ENCODE peak calls at places on chromosome 5, in four cellular contexts. Q is K562, C is HepG2, I is GM12878. D is an unnamed sample.

GRCh38 chr5:114458726-114459125 is 96.9 kb downstream of the KCNN2 start:
- DNase-seq in Q (no peak), C (no peak), I (no peak), D (no peak)

GRCh38 chr5:127369772-127370171 is 79.2 kb downstream of the MEGF10 start:
- DNase-seq in Q (no peak), C (no peak), I (no peak), D (no peak)

GRCh38 chr5:76781775-76782174 is 37.1 kb upstream of the F2RL1 start:
- DNase-seq in Q (no peak), C (no peak), I (no peak), D (no peak)

GRCh38 chr5:78691073-78691960 is 42.7 kb upstream of the LHFPL2 start:
- DNase-seq in Q (no peak), C (no peak), I (no peak), D (no peak)

GRCh38 chr5:141870871-141871270 is 7.3 kb downstream of the PCDH1 start:
- DNase-seq in Q (no peak), C (no peak), I (no peak), D (no peak)

GRCh38 chr5:147576646-147577535 is 67.0 kb upstream of the DPYSL3 start:
- DNase-seq in Q (peak), C (no peak), I (no peak), D (peak)

GRCh38 chr5:180333661-180334060 is 19.5 kb downstream of the GFPT2 start:
- DNase-seq in Q (no peak), C (no peak), I (no peak), D (no peak)

GRCh38 chr5:176407456-176408244 is 8.7 kb downstream of the CLTB start:
- DNase-seq in Q (no peak), C (no peak), I (no peak), D (no peak)

GRCh38 chr5:40227366-40227765 is 452.3 kb upstream of the PTGER4 start:
- DNase-seq in Q (no peak), C (no peak), I (no peak), D (no peak)

GRCh38 chr5:180315762-180316212 is 23.9 kb upstream of the MAPK9 start:
- DNase-seq in Q (peak), C (peak), I (no peak), D (peak)

GRCh38 chr5:109558952-109559351 is 130.8 kb upstream of the MAN2A1 start:
- DNase-seq in Q (no peak), C (no peak), I (no peak), D (no peak)

GRCh38 chr5:63055421-63055820 is 476.8 kb downstream of the LRRC70 start:
- DNase-seq in Q (peak), C (no peak), I (no peak), D (no peak)
- TF ChIP-seq SP1 in Q (no peak), C (no peak), I (no peak), D (no peak)

GRCh38 chr5:944621-944927 is 51.9 kb downstream of the TRIP13 start:
- DNase-seq in Q (no peak), C (no peak), I (no peak), D (no peak)
- TF ChIP-seq CREM in Q (no peak), C (no peak), I (no peak), D (no peak)

DNA sequence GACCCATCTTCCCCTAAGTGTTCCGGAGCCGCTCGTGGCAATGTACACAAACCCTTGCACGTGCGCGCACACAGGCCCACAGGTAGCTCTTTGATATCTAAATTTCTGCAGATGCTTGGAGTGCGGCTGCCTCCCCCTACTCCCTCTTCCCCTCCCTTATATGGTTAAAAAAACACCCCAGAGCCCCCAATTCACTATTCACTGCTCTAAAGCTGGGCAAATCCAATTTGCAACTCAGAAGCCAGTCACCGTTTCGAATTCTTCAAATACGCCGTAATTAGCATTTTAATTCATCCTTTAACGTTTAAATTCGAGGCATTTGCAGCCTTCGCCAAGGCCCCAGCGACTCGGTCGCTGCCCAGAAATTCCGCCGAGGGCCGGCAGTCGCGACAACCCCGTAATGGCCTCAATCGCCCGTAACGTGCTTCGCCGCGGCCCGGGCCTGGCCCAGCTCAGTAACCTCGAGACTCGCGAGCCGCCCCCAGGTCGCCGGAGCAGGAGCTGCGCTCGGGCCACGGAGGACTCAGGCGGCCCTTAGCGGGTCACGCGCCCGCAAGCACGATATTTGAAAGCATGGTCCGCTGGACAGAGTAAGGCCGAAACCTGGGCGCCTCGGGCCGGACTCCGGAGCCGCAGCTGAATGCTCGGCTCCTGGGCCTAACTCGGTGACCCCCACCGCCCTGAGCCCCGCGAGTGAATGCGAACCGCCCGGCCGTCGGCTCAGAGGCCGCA is 1.3 kb downstream of the IRX2 start:
- DNase-seq in Q (no peak), C (no peak), I (no peak), D (peak)
- TF ChIP-seq NR2C2 in Q (no peak), C (no peak), I (no peak), D (no peak)

GRCh38 chr5:177474845-177475562 is 1.6 kb upstream of the DBN1 start:
- DNase-seq in Q (no peak), C (no peak), I (no peak), D (no peak)

GRCh38 chr5:177477701-177478477 is 4.5 kb upstream of the DBN1 start:
- DNase-seq in Q (no peak), C (no peak), I (no peak), D (no peak)

GRCh38 chr5:177478711-177479646 is 5.5 kb upstream of the DBN1 start:
- DNase-seq in Q (no peak), C (no peak), I (no peak), D (no peak)

GRCh38 chr5:177475563-177476427 is 2.4 kb upstream of the DBN1 start:
- DNase-seq in Q (no peak), C (no peak), I (no peak), D (no peak)

DNA sequence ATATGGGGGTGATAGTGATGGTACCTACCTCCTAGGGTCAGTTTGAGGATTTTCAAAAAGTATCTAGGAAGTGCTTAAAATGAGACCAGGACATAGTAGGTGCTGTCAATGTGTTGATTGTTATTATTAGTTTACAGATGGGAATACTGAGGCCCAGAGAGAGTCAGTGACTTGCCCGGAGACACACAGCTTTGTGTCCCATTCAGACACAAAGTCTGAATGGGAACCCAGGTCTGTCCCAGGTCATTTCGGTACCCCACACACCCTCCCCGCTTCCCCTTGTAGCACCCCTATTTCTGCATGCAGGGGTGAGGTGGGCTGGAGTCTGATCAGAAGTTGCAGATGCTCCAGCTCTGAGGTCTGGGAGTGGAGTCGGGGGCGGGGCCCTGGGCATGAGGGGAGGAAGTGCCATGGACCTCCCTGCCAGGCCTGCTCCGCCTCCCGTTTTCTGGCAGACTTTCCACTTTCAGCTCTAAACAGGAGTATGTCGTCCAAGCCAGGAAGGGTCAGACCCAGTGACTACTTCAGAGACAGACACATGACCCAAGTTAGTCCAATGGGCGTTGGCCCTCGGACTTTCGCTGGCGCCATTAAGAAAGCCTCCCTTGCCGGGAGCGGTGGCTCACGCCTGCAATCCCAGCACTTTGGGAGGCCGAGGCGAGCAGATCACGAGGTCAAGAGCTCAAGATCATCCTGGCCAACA is 3.2 kb upstream of the DBN1 start:
- DNase-seq in Q (no peak), C (peak), I (no peak), D (no peak)
- TF ChIP-seq SP1 in Q (no peak), C (no peak), I (no peak), D (no peak)

GRCh38 chr5:60763061-60763460 is 63.1 kb upstream of the DEPDC1B start:
- DNase-seq in Q (no peak), C (no peak), I (no peak), D (no peak)
- TF ChIP-seq CREM in Q (no peak), C (no peak), I (no peak), D (no peak)

GRCh38 chr5:97998946-97999345 is 774.5 kb upstream of the RGMB start:
- DNase-seq in Q (no peak), C (no peak), I (no peak), D (no peak)

DNA sequence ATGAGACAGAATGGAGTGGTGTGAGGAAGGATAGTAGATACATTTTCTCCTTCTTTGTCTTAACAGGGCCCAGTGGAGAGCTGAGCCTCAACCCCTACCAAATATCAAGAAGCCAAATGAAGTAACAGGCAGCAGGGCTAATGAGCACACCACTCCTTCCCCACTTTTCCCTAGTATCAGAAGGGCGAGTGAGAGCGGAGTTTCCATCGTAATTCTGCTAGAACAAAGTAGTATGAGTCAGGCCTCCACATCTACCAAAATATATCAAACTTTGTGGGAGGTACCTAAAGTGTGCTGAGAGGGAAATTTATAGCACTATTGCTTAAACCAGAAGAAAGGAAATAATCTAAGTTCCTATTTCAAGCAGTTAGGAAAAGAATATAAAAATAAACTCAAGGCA is 769.0 kb upstream of the RGMB start:
- DNase-seq in Q (no peak), C (no peak), I (no peak), D (no peak)
- TF ChIP-seq NR2C2 in Q (no peak), C (no peak), I (no peak), D (no peak)

GRCh38 chr5:68409259-68409658 is 193.7 kb downstream of the PIK3R1 start:
- DNase-seq in Q (peak), C (no peak), I (no peak), D (no peak)
- TF ChIP-seq SP1 in Q (no peak), C (no peak), I (no peak), D (no peak)

DNA sequence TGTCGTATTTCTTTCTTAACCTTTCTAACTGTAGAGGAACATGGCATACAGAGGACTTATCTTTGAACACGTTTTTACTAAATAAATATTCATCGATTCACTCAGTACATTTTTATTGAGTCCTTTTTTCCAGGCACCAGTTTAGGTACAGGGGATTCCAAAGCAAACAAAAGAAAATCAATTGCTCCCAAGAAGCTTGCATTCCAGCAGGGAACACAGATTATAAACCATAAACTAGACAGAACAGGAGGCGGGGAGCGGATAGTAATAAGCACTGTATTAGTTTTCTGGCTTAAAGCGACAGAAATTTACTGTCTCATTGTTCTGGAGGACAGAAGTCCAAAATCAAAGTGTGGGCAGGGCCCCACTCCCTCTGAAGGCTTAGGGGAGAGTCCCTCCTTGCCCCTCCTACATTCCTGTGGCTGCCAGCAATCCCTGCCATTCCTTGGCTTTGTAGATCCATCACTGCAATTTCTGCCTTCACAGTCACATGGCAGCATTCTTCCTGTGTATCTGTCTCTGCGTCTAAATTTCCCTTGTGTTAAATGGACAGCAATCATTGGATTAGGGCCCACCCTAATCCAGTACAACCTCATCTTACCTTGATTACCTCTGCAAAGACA is 115.5 kb downstream of the COL23A1 start:
- DNase-seq in Q (no peak), C (no peak), I (no peak), D (no peak)
- TF ChIP-seq CREM in Q (no peak), C (no peak), I (no peak), D (no peak)

GRCh38 chr5:135130526-135131215 is 96.6 kb upstream of the PITX1 start:
- DNase-seq in Q (no peak), C (no peak), I (no peak), D (no peak)

GRCh38 chr5:135126688-135127603 is 92.9 kb upstream of the PITX1 start:
- DNase-seq in Q (no peak), C (no peak), I (no peak), D (no peak)

GRCh38 chr5:135129307-135129706 is 95.3 kb upstream of the PITX1 start:
- DNase-seq in Q (no peak), C (no peak), I (no peak), D (no peak)

GRCh38 chr5:135128361-135128760 is 94.3 kb upstream of the PITX1 start:
- DNase-seq in Q (no peak), C (no peak), I (no peak), D (no peak)

DNA sequence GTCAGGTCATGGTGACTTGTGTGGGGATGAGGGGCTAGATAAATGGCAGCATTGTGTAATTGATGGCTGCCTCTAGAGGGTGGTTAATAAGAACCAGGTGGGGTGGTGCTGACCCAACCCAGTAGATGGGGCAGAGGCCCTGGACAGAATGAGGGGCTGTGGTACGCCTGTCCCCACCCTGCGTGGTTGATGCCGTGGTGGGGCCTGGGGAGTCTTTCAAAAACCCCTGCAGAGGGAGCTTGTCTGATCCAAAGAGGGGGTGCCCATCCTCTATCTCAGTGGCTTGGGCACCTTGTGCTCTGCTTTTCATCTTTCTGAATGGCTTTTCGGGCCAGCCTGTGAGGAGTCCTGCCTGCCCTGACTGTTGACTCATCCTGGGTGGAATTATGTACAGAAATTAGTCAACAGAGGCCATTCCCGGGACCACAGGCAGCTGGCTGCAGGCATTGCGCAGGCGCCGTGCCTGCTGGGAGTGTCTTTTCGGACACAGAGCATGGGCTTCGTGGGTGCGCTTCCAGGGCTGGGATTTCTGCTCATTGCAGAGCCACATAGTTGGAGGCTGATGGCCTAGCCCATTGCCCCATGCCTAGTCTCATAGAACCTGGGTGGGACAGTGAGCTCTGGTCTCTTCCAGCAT is 93.7 kb upstream of the PITX1 start:
- DNase-seq in Q (no peak), C (peak), I (no peak), D (no peak)
- TF ChIP-seq NR2C2 in Q (no peak), C (no peak), I (no peak), D (no peak)

GRCh38 chr5:144467795-144468194 is 297.1 kb downstream of the KCTD16 start:
- DNase-seq in Q (no peak), C (peak), I (no peak), D (peak)
- TF ChIP-seq SP1 in Q (no peak), C (no peak), I (no peak), D (no peak)

D was measured in WTC11.